ENCODE peak calls at places on chromosomes 5 and 9, in ten cellular contexts. F, X, Y, R, G, S, P, L, E and U are unnamed samples.

GRCh38 chr5:50990296-50990924 is 324.0 kb downstream of the PARP8 start:
- DNase-seq in P (no peak), E (no peak), R (no peak), L (no peak), Y (no peak), G (no peak), F (no peak), X (no peak), S (no peak), U (no peak)

GRCh38 chr5:179270581-179271300 is 74.5 kb downstream of the ADAMTS2 start:
- DNase-seq in G (no peak), X (no peak), E (no peak), P (peak), L (no peak), F (no peak), S (no peak), R (peak), Y (no peak), U (no peak)

GRCh38 chr9:61671276-61671973 is 481.6 kb downstream of the SPATA31A7 start:
- DNase-seq in R (no peak), S (no peak), L (no peak), X (no peak), E (no peak), G (no peak), Y (peak), P (no peak), F (no peak), U (no peak)

GRCh38 chr9:79555474-79555873 is 16.3 kb upstream of the TLE4 start:
- DNase-seq in Y (no peak), L (no peak), G (no peak), X (no peak), S (no peak), R (peak), E (no peak), P (no peak), F (no peak), U (no peak)

GRCh38 chr9:114811301-114811700 is 5.5 kb upstream of the TNFSF15 start:
- DNase-seq in G (no peak), E (no peak), R (no peak), F (no peak), X (peak), Y (no peak), L (no peak), S (no peak), P (peak), U (no peak)

GRCh38 chr5:31987985-31988710 is 186.0 kb downstream of the GOLPH3 start:
- DNase-seq in E (peak), R (peak), Y (no peak), G (no peak), P (peak), X (no peak), F (no peak), L (peak), S (no peak), U (no peak)

GRCh38 chr5:67012241-67012640 is 184.4 kb downstream of the CD180 start:
- DNase-seq in L (no peak), X (no peak), R (peak), G (no peak), E (no peak), P (peak), Y (no peak), S (no peak), F (no peak), U (no peak)

GRCh38 chr9:83708515-83709158 is 879 bp upstream of the UBQLN1 start:
- DNase-seq in R (peak), Y (peak), P (peak), E (no peak), S (peak), G (peak), L (peak), X (peak), F (peak), U (no peak)

GRCh38 chr5:149387982-149388381 is 8.9 kb upstream of the IL17B start:
- DNase-seq in G (no peak), E (no peak), Y (no peak), S (no peak), R (peak), F (no peak), P (peak), X (no peak), L (no peak), U (no peak)

GRCh38 chr9:18775969-18776368 is 257.0 kb downstream of the SAXO1 start:
- DNase-seq in G (no peak), S (no peak), P (no peak), R (no peak), F (no peak), E (no peak), Y (no peak), X (no peak), L (no peak), U (no peak)

GRCh38 chr5:133610489-133611356 is 1.6 kb downstream of the FSTL4 start:
- DNase-seq in E (no peak), R (no peak), X (peak), S (no peak), P (peak), F (peak), Y (peak), G (peak), L (no peak), U (no peak)

GRCh38 chr5:141001854-141002666 is 35.8 kb downstream of the PCDHAC2 start:
- DNase-seq in R (no peak), G (no peak), S (no peak), L (no peak), E (no peak), Y (no peak), X (peak), P (no peak), F (no peak), U (peak)

GRCh38 chr5:170095687-170096086 is 10.0 kb upstream of the FOXI1 start:
- DNase-seq in P (no peak), F (no peak), G (no peak), X (no peak), L (no peak), E (no peak), S (no peak), Y (no peak), R (no peak), U (no peak)

GRCh38 chr5:122776143-122776542 is 1.3 kb downstream of the SNX2 start:
- DNase-seq in G (no peak), Y (no peak), L (no peak), E (no peak), F (no peak), S (no peak), X (no peak), R (no peak), P (no peak), U (no peak)

GRCh38 chr9:103798620-103799019 is 295.5 kb upstream of the SMC2 start:
- DNase-seq in F (no peak), S (no peak), R (no peak), Y (peak), P (peak), L (no peak), E (no peak), X (no peak), G (no peak), U (no peak)

GRCh38 chr5:31962928-31963327 is 211.2 kb downstream of the GOLPH3 start:
- DNase-seq in L (no peak), P (peak), F (no peak), Y (no peak), S (no peak), X (no peak), R (no peak), G (no peak), E (no peak), U (no peak)

GRCh38 chr5:16350816-16351215 is 114.8 kb downstream of the ZNF622 start:
- DNase-seq in P (peak), F (no peak), L (no peak), R (no peak), Y (no peak), G (no peak), S (no peak), X (no peak), E (no peak), U (no peak)

GRCh38 chr9:22278426-22278825 is 168.2 kb upstream of the DMRTA1 start:
- DNase-seq in P (peak), R (no peak), Y (no peak), G (no peak), S (no peak), X (no peak), F (no peak), L (no peak), E (no peak), U (no peak)

GRCh38 chr9:121744002-121744686 is 92.7 kb downstream of the DAB2IP start:
- DNase-seq in F (peak), R (peak), Y (peak), P (peak), E (no peak), X (peak), L (peak), S (no peak), G (peak), U (peak)

GRCh38 chr5:15004506-15004905 is 132.9 kb upstream of the ANKH start:
- DNase-seq in S (no peak), F (no peak), E (no peak), Y (no peak), R (no peak), G (no peak), P (peak), L (no peak), X (no peak), U (no peak)

GRCh38 chr9:122121391-122121790 is 28.3 kb upstream of the TTLL11 start:
- DNase-seq in P (no peak), L (no peak), S (no peak), F (no peak), E (no peak), Y (no peak), G (no peak), X (no peak), R (no peak), U (no peak)

GRCh38 chr9:97714435-97714834 is 17.3 kb upstream of the XPA start:
- DNase-seq in L (peak), S (no peak), Y (peak), R (peak), E (no peak), F (no peak), G (no peak), X (no peak), P (peak), U (no peak)

GRCh38 chr5:142360051-142360498 is 35.3 kb upstream of the SPRY4 start:
- DNase-seq in P (no peak), X (no peak), G (no peak), S (no peak), E (no peak), Y (no peak), L (no peak), F (no peak), R (no peak), U (no peak)

DNA sequence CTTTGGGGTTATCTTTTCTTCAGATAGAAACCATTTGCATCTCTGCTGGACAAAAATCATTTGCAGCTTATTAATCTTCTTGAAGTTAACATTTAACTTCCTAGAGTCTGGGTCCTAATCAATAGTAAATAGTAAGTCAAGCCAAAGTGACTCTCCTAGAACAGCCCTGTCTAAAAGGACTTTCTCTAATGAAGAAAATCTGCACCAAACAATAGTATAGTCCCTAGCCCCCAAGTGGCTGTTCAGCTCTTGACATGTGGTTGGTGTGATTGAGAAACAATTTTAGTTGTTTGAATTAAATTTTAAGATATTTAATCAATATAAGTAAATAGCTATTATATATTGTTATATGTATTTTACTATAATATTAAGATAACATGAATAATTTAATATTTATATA is 64.6 kb upstream of the SHB start:
- DNase-seq in R (no peak), E (no peak), L (no peak), P (no peak), X (no peak), G (no peak), Y (no peak), F (no peak), S (no peak), U (no peak)
- TF ChIP-seq CTCF in R (peak), E (no peak), L (no peak), P (no peak), X (no peak), G (no peak), Y (no peak), F (no peak), S (no peak), U (no peak)

DNA sequence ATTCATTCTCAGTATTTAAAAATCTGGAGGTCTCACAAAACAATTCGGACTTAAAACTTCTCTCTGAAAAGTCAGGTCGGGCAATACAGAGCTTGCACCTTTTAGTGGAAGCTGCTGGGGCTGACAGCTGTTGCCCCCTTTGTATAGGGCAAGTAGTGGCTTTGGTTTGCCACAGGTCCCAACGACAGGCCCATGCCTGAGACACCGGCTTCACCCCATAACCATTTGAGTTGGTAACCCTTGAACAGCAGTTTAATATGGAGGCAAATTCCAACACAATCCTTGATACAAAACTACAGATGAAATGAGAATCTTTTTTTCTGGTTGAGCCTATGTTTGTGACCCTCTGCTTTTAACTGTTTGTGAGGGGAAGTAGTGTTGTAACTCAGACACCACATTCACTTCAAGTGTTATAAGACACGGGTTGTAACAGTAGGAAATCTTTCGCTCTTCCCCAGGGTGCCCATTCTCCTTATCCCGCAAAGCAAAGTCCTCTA is 763 bp upstream of the GLRX start:
- DNase-seq in P (no peak), Y (peak), F (no peak), G (no peak), S (no peak), R (no peak), X (no peak), E (no peak), L (no peak), U (no peak)
- TF ChIP-seq CTCF in P (no peak), Y (no peak), F (no peak), G (no peak), S (no peak), R (no peak), X (no peak), E (no peak), L (no peak), U (no peak)

DNA sequence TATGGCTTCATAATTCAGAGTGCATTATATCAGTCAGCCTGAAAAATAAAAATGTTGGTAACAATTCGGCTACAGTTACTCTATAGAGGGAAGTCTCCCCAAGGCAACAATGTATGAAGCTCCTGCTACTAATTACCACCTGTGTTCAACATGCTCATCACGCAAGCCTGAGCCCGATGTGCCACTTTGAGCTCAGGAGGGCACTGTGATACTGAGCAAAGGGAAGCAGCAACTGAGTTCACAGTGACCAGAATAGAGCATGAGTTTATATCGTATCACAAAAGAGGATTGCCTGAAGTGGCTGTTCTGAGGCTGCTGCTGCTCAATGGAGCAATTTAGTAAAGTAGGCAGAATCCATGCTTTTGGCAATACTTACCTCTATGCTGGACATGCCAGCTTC is 202.0 kb upstream of the HAPLN1 start:
- DNase-seq in E (no peak), G (no peak), F (no peak), R (no peak), X (no peak), P (no peak), Y (no peak), L (no peak), S (no peak), U (no peak)
- TF ChIP-seq CTCF in E (no peak), G (no peak), F (no peak), R (no peak), X (no peak), P (no peak), Y (no peak), L (no peak), S (no peak), U (no peak)

DNA sequence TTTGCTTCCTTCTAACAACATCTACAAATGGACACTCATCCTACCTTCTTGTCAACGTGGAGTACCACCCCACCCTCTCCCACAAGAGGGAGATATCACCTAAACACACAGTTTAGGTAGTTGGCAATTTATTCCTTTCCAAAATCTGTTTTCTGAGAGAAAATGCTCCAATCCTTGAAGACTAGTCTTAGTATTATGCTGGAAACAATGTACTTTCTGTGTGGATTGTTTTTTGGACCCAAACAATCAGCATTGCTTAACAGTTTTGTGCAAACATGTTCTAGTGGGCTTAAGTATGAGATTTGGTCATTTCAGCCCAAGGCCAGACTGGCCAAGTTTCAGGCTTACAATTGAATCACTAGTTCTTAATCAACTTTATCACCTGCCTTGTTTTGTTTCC is 359.1 kb downstream of the ARHGEF28 start:
- DNase-seq in X (no peak), P (peak), L (no peak), E (peak), G (no peak), S (no peak), R (peak), F (no peak), Y (peak), U (no peak)
- TF ChIP-seq CTCF in X (no peak), P (peak), L (peak), E (peak), G (peak), S (no peak), R (peak), F (peak), Y (no peak), U (peak)